ENCODE peak calls at places on chromosomes 13 and 19, in five cellular contexts. C is AG04449; W is stimulated activated CD8-positive, alpha-beta memory T cell treated with anti-CD3 and anti-CD28 coated beads, Interleukin-4, amount 100 ng/mL, for 1 hour; L is COR-L47; U is H54. M is an unnamed sample.

GRCh38 chr13:38348890-38349289 is 761 bp upstream of the UFM1 start:
- DNase-seq in C (no peak), W (no peak), L (peak; percentile 42), U (no peak), M (peak; percentile 63)

GRCh38 chr19:28549680-28550277 is 663.2 kb downstream of the UQCRFS1 start:
- DNase-seq in C (no peak), W (no peak), L (no peak), U (no peak), M (no peak)

GRCh38 chr19:7636317-7636690 is 606 bp upstream of the STXBP2 start:
- DNase-seq in C (no peak), W (no peak), L (no peak), U (no peak), M (no peak)

GRCh38 chr19:41740415-41741243 is 14.7 kb upstream of the CEACAM6 start:
- DNase-seq in C (no peak), W (no peak), L (no peak), U (no peak), M (no peak)

GRCh38 chr13:43986395-43986794 is 106.7 kb downstream of the LACC1 start:
- DNase-seq in C (no peak), W (no peak), L (peak; percentile 48), U (no peak), M (no peak)

GRCh38 chr13:79547821-79548220 is 66.9 kb downstream of the NDFIP2 start:
- DNase-seq in C (no peak), W (no peak), L (no peak), U (no peak), M (no peak)

GRCh38 chr19:40663712-40664692 is 26.4 kb downstream of the NUMBL start:
- DNase-seq in C (no peak), W (no peak), L (no peak), U (no peak), M (no peak)

GRCh38 chr19:16131648-16132047 is 11.8 kb upstream of the HSH2D start:
- DNase-seq in C (no peak), W (no peak), L (no peak), U (no peak), M (no peak)

GRCh38 chr13:92967923-92968322 is 258.7 kb upstream of the GPC6 start:
- DNase-seq in C (no peak), W (no peak), L (peak; percentile 4), U (no peak), M (peak; percentile 19)

GRCh38 chr13:28623782-28624706 is 34.9 kb upstream of the POMP start:
- DNase-seq in C (no peak), W (no peak), L (no peak), U (no peak), M (no peak)

GRCh38 chr19:34975056-34975455 is 11.0 kb upstream of the ZNF792 start:
- DNase-seq in C (no peak), W (no peak), L (no peak), U (no peak), M (peak; percentile 28)

GRCh38 chr13:77896536-77896935 is 22.1 kb downstream of the EDNRB start:
- DNase-seq in C (no peak), W (no peak), L (no peak), U (no peak), M (no peak)

GRCh38 chr19:49058592-49058991 is 1.0 kb upstream of the CGB7 start:
- DNase-seq in C (no peak), W (no peak), L (peak; percentile 6), U (no peak), M (no peak)

GRCh38 chr13:47326061-47326460 is 429.2 kb upstream of the HTR2A start:
- DNase-seq in C (no peak), W (no peak), L (no peak), U (no peak), M (no peak)

GRCh38 chr13:99314640-99315176 is 7.5 kb upstream of the GPR183 start:
- DNase-seq in C (no peak), W (no peak), L (no peak), U (no peak), M (no peak)

GRCh38 chr13:98487016-98487415 is 89.9 kb downstream of the STK24 start:
- DNase-seq in C (no peak), W (no peak), L (no peak), U (no peak), M (no peak)

GRCh38 chr19:47860602-47861297 is 1.7 kb downstream of the TPRX2 start:
- DNase-seq in C (no peak), W (no peak), L (no peak), U (no peak), M (no peak)

GRCh38 chr13:111911754-111912452 is 155.0 kb upstream of the SOX1 start:
- DNase-seq in C (no peak), W (no peak), L (no peak), U (no peak), M (no peak)

GRCh38 chr13:111515648-111516047 is 195.2 kb downstream of the TEX29 start:
- DNase-seq in C (no peak), W (no peak), L (no peak), U (no peak), M (no peak)

GRCh38 chr19:47436712-47437401 is 17.5 kb upstream of the MEIS3 start:
- DNase-seq in C (no peak), W (peak; percentile 79), L (peak; percentile 83), U (peak; percentile 69), M (peak; percentile 87)